ENCODE peak calls at places on chromosomes 4 and X, in six cellular contexts. U, N, M, P, H and Z are unnamed samples.

GRCh38 chrX:97328853-97329252 is 445.1 kb downstream of the RPA4 start:
- DNase-seq in U (no peak), N (no peak), M (no peak), P (no peak), H (no peak), Z (no peak)

GRCh38 chrX:45824471-45824870 is 623.8 kb upstream of the DIPK2B start:
- DNase-seq in U (no peak), N (no peak), M (peak; percentile 66), P (peak; percentile 61), H (no peak), Z (peak; percentile 82)

GRCh38 chr4:130349745-130350144 is 1253.8 kb downstream of the C4orf33 start:
- DNase-seq in U (no peak), N (no peak), M (no peak), P (no peak), H (no peak), Z (no peak)

GRCh38 chr4:47313396-47313795 is 150.1 kb downstream of the COMMD8 start:
- DNase-seq in U (no peak), N (no peak), M (no peak), P (no peak), H (no peak), Z (no peak)

GRCh38 chr4:71303850-71304249 is 35.0 kb upstream of the SLC4A4 start:
- DNase-seq in U (no peak), N (no peak), M (no peak), P (no peak), H (no peak), Z (no peak)

GRCh38 chr4:117203231-117203630 is 117.9 kb upstream of the TRAM1L1 start:
- DNase-seq in U (no peak), N (no peak), M (no peak), P (no peak), H (no peak), Z (no peak)

GRCh38 chrX:2894885-2895292 is 34.2 kb downstream of the ARSD start:
- DNase-seq in U (no peak), N (no peak), M (no peak), P (peak; percentile 23), H (no peak), Z (peak; percentile 14)

GRCh38 chr4:172998527-172999469 is 169.8 kb upstream of the GALNT7 start:
- DNase-seq in U (no peak), N (no peak), M (no peak), P (no peak), H (no peak), Z (no peak)

GRCh38 chrX:151675121-151675746 is 20.0 kb upstream of the PRRG3 start:
- DNase-seq in U (no peak), N (no peak), M (no peak), P (no peak), H (no peak), Z (no peak)

GRCh38 chr4:8765631-8766590 is 105.7 kb downstream of the HMX1 start:
- DNase-seq in U (peak; percentile 28), N (no peak), M (peak; percentile 53), P (no peak), H (peak; percentile 58), Z (no peak)

GRCh38 chrX:65838674-65839073 is 171.2 kb downstream of the MSN start:
- DNase-seq in U (no peak), N (no peak), M (no peak), P (no peak), H (no peak), Z (no peak)

GRCh38 chr4:147793973-147794690 is 62.2 kb downstream of the ARHGAP10 start:
- DNase-seq in U (no peak), N (no peak), M (no peak), P (no peak), H (no peak), Z (no peak)

GRCh38 chrX:149462849-149463248 is 42.3 kb downstream of the IDS start:
- DNase-seq in U (no peak), N (no peak), M (no peak), P (no peak), H (no peak), Z (no peak)

GRCh38 chr4:22030321-22030720 is 81.7 kb upstream of the KCNIP4 start:
- DNase-seq in U (no peak), N (no peak), M (no peak), P (no peak), H (no peak), Z (no peak)

GRCh38 chrX:150983526-150984163 is 510 bp downstream of the HMGB3 start:
- DNase-seq in U (no peak), N (peak; percentile 10), M (no peak), P (no peak), H (no peak), Z (no peak)

GRCh38 chrX:40908857-40909475 is 173.6 kb upstream of the MED14 start:
- DNase-seq in U (no peak), N (no peak), M (no peak), P (no peak), H (no peak), Z (no peak)

GRCh38 chrX:134406230-134406794 is 53.7 kb upstream of the HPRT1 start:
- DNase-seq in U (no peak), N (no peak), M (no peak), P (no peak), H (no peak), Z (no peak)

GRCh38 chrX:8607326-8607725 is 124.6 kb downstream of the ANOS1 start:
- DNase-seq in U (no peak), N (no peak), M (no peak), P (no peak), H (no peak), Z (no peak)

GRCh38 chr4:73212982-73213730 is 45.4 kb downstream of the ANKRD17 start:
- DNase-seq in U (no peak), N (no peak), M (no peak), P (no peak), H (no peak), Z (no peak)

GRCh38 chr4:73206236-73206635 is 52.4 kb downstream of the ANKRD17 start:
- DNase-seq in U (no peak), N (no peak), M (no peak), P (no peak), H (no peak), Z (no peak)

GRCh38 chr4:73211968-73212367 is 46.6 kb downstream of the ANKRD17 start:
- DNase-seq in U (no peak), N (no peak), M (no peak), P (no peak), H (no peak), Z (no peak)

GRCh38 chr4:73205482-73205881 is 53.1 kb downstream of the ANKRD17 start:
- DNase-seq in U (no peak), N (no peak), M (no peak), P (no peak), H (no peak), Z (no peak)

GRCh38 chr4:73208376-73208775 is 50.2 kb downstream of the ANKRD17 start:
- DNase-seq in U (no peak), N (no peak), M (no peak), P (no peak), H (no peak), Z (no peak)
- H3K27ac ChIP-seq in U (no peak overlapping the region), N (no peak overlapping the region), M (peak overlapping the region; percentile 6), P (no peak overlapping the region), H (no peak overlapping the region), Z (no peak overlapping the region)

GRCh38 chr4:139918591-139918990 is 235.4 kb downstream of the MAML3 start:
- DNase-seq in U (no peak), N (no peak), M (no peak), P (no peak), H (no peak), Z (no peak)
- H3K4me1 ChIP-seq in U (peaks cover 74% of the 10 kb centered on the region), N (no peaks in the 10 kb centered on the region), M (peaks cover 82% of the 10 kb centered on the region), P (peaks cover 35% of the 10 kb centered on the region), H (peaks cover 68% of the 10 kb centered on the region), Z (peaks cover 51% of the 10 kb centered on the region)

GRCh38 chrX:78886550-78886949 is 58.6 kb upstream of the P2RY10 start:
- DNase-seq in U (no peak), N (peak; percentile 31), M (no peak), P (no peak), H (no peak), Z (no peak)
- TF ChIP-seq CTCF in U (no peak), N (peak; percentile 44), M (peak; percentile 20), P (peak; percentile 15), H (peak; percentile 23), Z (peak; percentile 10)

GRCh38 chr4:86950835-86951525 is 16.2 kb downstream of the AFF1 start:
- DNase-seq in U (no peak), N (no peak), M (no peak), P (no peak), H (no peak), Z (no peak)

GRCh38 chr4:86944964-86945781 is 10.4 kb downstream of the AFF1 start:
- DNase-seq in U (no peak), N (no peak), M (no peak), P (no peak), H (no peak), Z (no peak)

GRCh38 chr4:86946868-86947493 is 12.2 kb downstream of the AFF1 start:
- DNase-seq in U (no peak), N (no peak), M (no peak), P (no peak), H (no peak), Z (no peak)

GRCh38 chr4:86948276-86948675 is 13.5 kb downstream of the AFF1 start:
- DNase-seq in U (no peak), N (no peak), M (no peak), P (no peak), H (no peak), Z (no peak)

GRCh38 chr4:86947494-86948120 is 12.8 kb downstream of the AFF1 start:
- DNase-seq in U (no peak), N (no peak), M (no peak), P (no peak), H (no peak), Z (no peak)
- H3K27ac ChIP-seq in U (no peak overlapping the region), N (peak overlapping the region; percentile 49), M (no peak overlapping the region), P (no peak overlapping the region), H (peak overlapping the region; percentile 61), Z (peak overlapping the region; percentile 31)

DNA sequence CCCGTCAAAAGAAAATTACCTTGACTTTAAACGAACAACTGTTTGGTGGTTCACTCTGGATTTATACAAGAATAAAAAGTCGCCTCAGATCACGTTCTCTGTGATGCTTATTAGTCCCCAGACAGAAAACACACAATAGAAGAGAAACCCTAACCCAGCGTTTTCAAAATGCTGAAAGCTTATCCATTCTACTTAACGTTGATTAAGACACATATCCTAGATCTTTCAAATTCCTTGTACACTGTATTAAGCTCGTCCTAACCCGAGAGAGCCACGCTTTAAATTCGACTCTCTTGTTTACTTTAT is 786 bp upstream of the PITX2 start:
- DNase-seq in U (no peak), N (no peak), M (no peak), P (no peak), H (no peak), Z (no peak)
- H3K4me1 ChIP-seq in U (peaks cover 28% of the 10 kb centered on the region), N (no peaks in the 10 kb centered on the region), M (peaks cover 29% of the 10 kb centered on the region), P (peaks cover 11% of the 10 kb centered on the region), H (peaks cover 26% of the 10 kb centered on the region), Z (peaks cover 41% of the 10 kb centered on the region)

DNA sequence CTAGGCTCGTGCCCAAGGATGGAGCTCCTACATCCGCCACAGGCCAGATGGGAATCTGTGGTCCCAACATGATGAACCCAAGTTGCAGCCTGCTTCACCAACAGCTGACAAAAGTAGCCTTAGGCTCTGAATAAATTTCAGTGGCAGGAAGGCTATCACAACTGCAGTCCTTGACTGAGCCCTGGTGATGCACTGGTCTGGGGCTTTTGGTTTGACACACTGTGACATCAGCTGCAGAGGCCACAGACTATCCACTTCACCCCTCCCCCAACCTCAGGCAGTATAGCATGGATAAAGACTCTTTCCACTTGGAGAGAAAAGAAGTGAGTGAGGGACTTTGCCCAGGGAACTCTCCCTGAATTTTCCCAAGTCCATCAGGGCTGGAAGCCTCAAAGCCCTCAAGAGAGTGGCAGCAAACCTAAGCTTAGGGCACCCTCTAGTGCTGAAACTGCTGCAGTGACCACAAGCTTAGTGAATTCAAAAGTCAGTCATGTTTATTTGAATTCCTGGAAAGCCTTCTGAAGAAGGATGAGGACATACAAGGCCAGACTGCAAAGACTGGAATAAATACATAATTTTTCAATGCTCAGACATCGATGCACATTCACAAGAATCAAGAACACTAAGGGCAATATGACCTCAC is 135.0 kb upstream of the TENT5D start:
- DNase-seq in U (no peak), N (peak; percentile 43), M (no peak), P (no peak), H (no peak), Z (peak; percentile 5)
- TF ChIP-seq CTCF in U (peak; percentile 22), N (peak; percentile 73), M (no peak), P (no peak), H (peak; percentile 17), Z (peak; percentile 20)